ENCODE peak calls at places on chromosomes 4 and X, in seven cellular contexts. Y is kidney epithelial cell, H is HCT116, P is epithelial cell of proximal tubule, R is heart right ventricle, E is cardiac muscle cell, U is nephron progenitor cell. C is an unnamed sample.

GRCh38 chr4:110532901-110533589 is 57.1 kb downstream of the ENPEP start:
- DNase-seq in Y (no peak), H (no peak), P (no peak), R (no peak), E (no peak), U (no peak), C (no peak)

GRCh38 chrX:20244936-20245335 is 21.8 kb downstream of the RPS6KA3 start:
- DNase-seq in Y (no peak), H (no peak), P (no peak), R (no peak), E (peak), U (no peak), C (no peak)

GRCh38 chr4:23084559-23085248 is 392.0 kb downstream of the GBA3 start:
- DNase-seq in Y (peak), H (no peak), P (peak), R (no peak), E (no peak), U (no peak), C (no peak)

GRCh38 chr4:127203561-127204260 is 429.0 kb upstream of the INTU start:
- DNase-seq in Y (peak), H (no peak), P (peak), R (no peak), E (peak), U (no peak), C (no peak)

GRCh38 chr4:138681000-138681604 is 334.5 kb upstream of the NOCT start:
- DNase-seq in Y (no peak), H (peak), P (no peak), R (peak), E (peak), U (peak), C (peak)

GRCh38 chr4:5895287-5895686 is 2.4 kb upstream of the CRMP1 start:
- DNase-seq in Y (no peak), H (no peak), P (no peak), R (no peak), E (peak), U (no peak), C (no peak)

GRCh38 chrX:38215141-38215540 is 5.5 kb downstream of the SRPX start:
- DNase-seq in Y (no peak), H (no peak), P (no peak), R (no peak), E (peak), U (no peak), C (no peak)

GRCh38 chrX:119817130-119817690 is 25.8 kb upstream of the RPL39 start:
- DNase-seq in Y (no peak), H (no peak), P (no peak), R (no peak), E (no peak), U (no peak), C (no peak)

DNA sequence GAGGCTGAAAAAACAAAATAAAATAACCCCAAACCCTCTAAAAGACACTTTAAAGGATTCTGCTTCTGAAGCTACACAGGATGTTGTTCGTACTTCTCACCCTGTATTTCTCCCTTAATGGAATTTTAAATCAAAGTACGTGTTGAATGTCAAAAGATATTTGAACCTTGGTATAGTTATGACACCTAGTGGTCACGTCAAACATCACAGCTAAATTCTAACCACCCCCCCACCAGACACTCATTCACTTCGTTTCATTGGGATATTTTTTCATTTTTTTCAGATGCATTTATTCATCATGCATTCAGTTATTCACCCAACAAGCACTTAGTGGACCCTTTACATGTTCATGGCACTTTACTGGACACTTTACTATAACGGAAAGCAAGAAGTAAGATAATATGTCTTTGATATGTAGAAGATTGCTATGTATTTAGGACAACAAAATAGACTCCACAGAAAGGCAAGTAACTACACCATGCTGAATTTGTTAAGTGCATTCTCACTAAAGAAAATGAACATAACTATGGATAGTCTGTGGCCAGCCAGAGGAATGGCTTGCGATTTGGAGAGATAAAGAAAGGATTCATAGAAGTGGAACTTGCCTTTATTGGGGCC is 62.5 kb upstream of the GPR174 start:
- DNase-seq in Y (no peak), H (no peak), P (no peak), R (no peak), E (peak), U (peak), C (no peak)
- TF ChIP-seq CTCF in Y (peak), H (peak), P (peak), R (peak), E (peak), U (peak), C (peak)

DNA sequence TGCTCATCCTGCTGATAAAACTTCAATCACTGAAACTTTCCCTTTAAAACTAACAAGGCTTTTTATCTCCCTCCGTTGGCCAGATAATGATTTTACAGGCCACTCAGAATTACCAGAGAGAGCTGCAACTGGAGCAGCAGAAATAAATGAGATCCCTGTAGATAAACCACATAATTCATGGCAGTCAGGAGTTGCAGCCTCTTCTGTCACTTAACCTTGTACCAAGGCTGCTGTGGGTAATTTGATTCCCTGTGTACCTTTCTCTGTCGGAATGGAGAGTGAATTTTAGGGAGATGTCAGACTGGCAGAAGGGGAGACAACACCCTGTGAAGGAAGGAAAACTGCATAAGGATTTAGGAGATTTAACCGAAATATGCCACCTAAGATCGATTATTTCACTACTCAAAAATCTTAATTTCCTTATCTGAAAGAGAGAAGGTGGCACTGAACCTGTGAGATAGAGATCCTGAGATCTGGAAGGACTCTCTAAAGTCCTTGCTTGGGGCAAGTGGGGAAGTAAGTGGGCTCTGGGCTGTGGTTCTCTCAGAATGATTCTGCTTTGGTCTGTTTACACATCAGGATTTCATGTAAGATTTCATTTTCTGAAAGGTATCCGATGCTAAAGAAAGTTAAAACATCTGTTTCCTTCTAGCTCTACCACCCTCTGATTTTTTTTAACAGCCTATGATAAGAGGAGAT is 14.3 kb upstream of the TSPAN5 start:
- DNase-seq in Y (no peak), H (no peak), P (no peak), R (no peak), E (no peak), U (no peak), C (no peak)
- TF ChIP-seq CTCF in Y (no peak), H (no peak), P (no peak), R (no peak), E (no peak), U (no peak), C (no peak)

GRCh38 chr4:147526272-147526654 is 45.4 kb downstream of the EDNRA start:
- DNase-seq in Y (no peak), H (no peak), P (no peak), R (no peak), E (no peak), U (no peak), C (no peak)
- TF ChIP-seq CTCF in Y (no peak), H (peak), P (no peak), R (peak), E (peak), U (no peak), C (no peak)

GRCh38 chr4:152408514-152409327 is 127.2 kb downstream of the FBXW7 start:
- DNase-seq in Y (peak), H (peak), P (peak), R (no peak), E (peak), U (peak), C (no peak)
- TF ChIP-seq CTCF in Y (peak), H (peak), P (peak), R (peak), E (peak), U (peak), C (peak)

C was measured in progenitor cell of endocrine pancreas.